ENCODE peak calls at places on chromosomes 4 and X, in seven cellular contexts. Y is adrenal gland, D is heart right ventricle, V is lower lobe of right lung, I is lung, A is mammary epithelial cell, O is body of pancreas. Z is an unnamed sample.
A peak's percentile ranks its signal among the peaks of the same experiment; 100 is the strongest.

GRCh38 chr4:177033130-177033529 is 240.4 kb upstream of the VEGFC start:
- DNase-seq in Y (no peak), D (no peak), V (no peak), I (no peak), A (no peak), O (no peak), Z (no peak)

GRCh38 chr4:138311771-138312535 is 69.8 kb upstream of the SLC7A11 start:
- DNase-seq in Y (no peak), D (no peak), V (no peak), I (no peak), A (no peak), O (peak; percentile 22), Z (no peak)

GRCh38 chr4:156378053-156378665 is 424.5 kb upstream of the CTSO start:
- DNase-seq in Y (peak; percentile 19), D (no peak), V (no peak), I (no peak), A (peak; percentile 53), O (peak; percentile 16), Z (no peak)

GRCh38 chr4:26861434-26862186 is 969 bp downstream of the STIM2 start:
- DNase-seq in Y (peak; percentile 75), D (peak; percentile 73), V (peak; percentile 86), I (peak; percentile 80), A (peak; percentile 66), O (peak; percentile 73), Z (peak; percentile 70)

GRCh38 chr4:107619065-107619464 is 101.0 kb downstream of the PAPSS1 start:
- DNase-seq in Y (no peak), D (no peak), V (no peak), I (no peak), A (peak; percentile 11), O (no peak), Z (no peak)

GRCh38 chr4:187424636-187425035 is 570.9 kb upstream of the ZFP42 start:
- DNase-seq in Y (no peak), D (no peak), V (no peak), I (no peak), A (no peak), O (no peak), Z (no peak)

GRCh38 chr4:21656832-21657231 is 291.7 kb downstream of the KCNIP4 start:
- DNase-seq in Y (peak; percentile 4), D (no peak), V (no peak), I (no peak), A (peak; percentile 59), O (peak; percentile 2), Z (no peak)

GRCh38 chr4:89752932-89753598 is 83.9 kb downstream of the SNCA start:
- DNase-seq in Y (peak; percentile 68), D (no peak), V (no peak), I (no peak), A (peak; percentile 45), O (peak; percentile 3), Z (peak; percentile 32)

GRCh38 chr4:10161840-10162239 is 45.2 kb upstream of the WDR1 start:
- DNase-seq in Y (no peak), D (no peak), V (no peak), I (no peak), A (no peak), O (no peak), Z (no peak)

GRCh38 chrX:8272846-8273245 is 101.8 kb upstream of the VCX2 start:
- DNase-seq in Y (no peak), D (no peak), V (no peak), I (no peak), A (no peak), O (no peak), Z (no peak)

GRCh38 chr4:123127865-123128264 is 205.5 kb upstream of the NUDT6 start:
- DNase-seq in Y (no peak), D (no peak), V (no peak), I (no peak), A (peak; percentile 61), O (no peak), Z (no peak)

GRCh38 chr4:11485926-11486325 is 57.2 kb upstream of the HS3ST1 start:
- DNase-seq in Y (no peak), D (no peak), V (no peak), I (no peak), A (no peak), O (no peak), Z (no peak)

GRCh38 chrX:53262918-53263394 is 18.4 kb downstream of the IQSEC2 start:
- DNase-seq in Y (peak; percentile 16), D (no peak), V (no peak), I (no peak), A (peak; percentile 60), O (peak; percentile 15), Z (no peak)

GRCh38 chrX:41332005-41332404 is 2.0 kb upstream of the DDX3X start:
- DNase-seq in Y (no peak), D (no peak), V (no peak), I (no peak), A (no peak), O (no peak), Z (no peak)

GRCh38 chrX:33065415-33065814 is 145.9 kb downstream of the DMD start:
- DNase-seq in Y (no peak), D (no peak), V (no peak), I (no peak), A (no peak), O (no peak), Z (no peak)

GRCh38 chrX:70026112-70026850 is 23.5 kb downstream of the AWAT2 start:
- DNase-seq in Y (no peak), D (no peak), V (no peak), I (no peak), A (peak; percentile 37), O (no peak), Z (no peak)

GRCh38 chrX:20029728-20030127 is 38.9 kb upstream of the BCLAF3 start:
- DNase-seq in Y (no peak), D (no peak), V (no peak), I (no peak), A (no peak), O (peak; percentile 71), Z (no peak)

GRCh38 chr4:26590639-26591038 is 6.8 kb downstream of the TBC1D19 start:
- DNase-seq in Y (no peak), D (no peak), V (no peak), I (no peak), A (peak; percentile 79), O (no peak), Z (no peak)

GRCh38 chr4:146638801-146639351 is at the start of gene POU4F2:
- DNase-seq in Y (no peak), D (no peak), V (no peak), I (no peak), A (no peak), O (no peak), Z (peak; percentile 56)
- H3K27me3 ChIP-seq in Y (peaks cover 80% of the 10 kb centered on the region), D (peaks cover 68% of the 10 kb centered on the region), V (peaks cover 84% of the 10 kb centered on the region), I (peaks cover 35% of the 10 kb centered on the region), A (peaks cover 63% of the 10 kb centered on the region), O (peaks cover 24% of the 10 kb centered on the region), Z (peaks cover 99% of the 10 kb centered on the region)

GRCh38 chr4:30068234-30068633 is 651.9 kb upstream of the PCDH7 start:
- DNase-seq in Y (no peak), D (no peak), V (no peak), I (no peak), A (no peak), O (no peak), Z (peak; percentile 4)

GRCh38 chr4:30073001-30073710 is 647.0 kb upstream of the PCDH7 start:
- DNase-seq in Y (no peak), D (no peak), V (no peak), I (no peak), A (no peak), O (no peak), Z (no peak)
- H3K9me3 ChIP-seq in Y (no peaks in the 10 kb centered on the region), D (peaks cover 10% of the 10 kb centered on the region), V (no peaks in the 10 kb centered on the region), I (no peaks in the 10 kb centered on the region), A (no peaks in the 10 kb centered on the region), O (no peaks in the 10 kb centered on the region), Z (peaks cover 5% of the 10 kb centered on the region)

GRCh38 chrX:154354516-154354915 is 19.9 kb downstream of the FLNA start:
- DNase-seq in Y (no peak), D (no peak), V (no peak), I (no peak), A (no peak), O (no peak), Z (peak; percentile 41)

GRCh38 chrX:154356596-154356995 is 17.8 kb downstream of the FLNA start:
- DNase-seq in Y (no peak), D (no peak), V (no peak), I (no peak), A (no peak), O (no peak), Z (no peak)

GRCh38 chrX:154357205-154357604 is 17.2 kb downstream of the FLNA start:
- DNase-seq in Y (no peak), D (no peak), V (no peak), I (no peak), A (no peak), O (no peak), Z (no peak)

GRCh38 chrX:154355094-154355775 is 19.2 kb downstream of the FLNA start:
- DNase-seq in Y (no peak), D (no peak), V (peak; percentile 85), I (peak; percentile 82), A (no peak), O (no peak), Z (no peak)

DNA sequence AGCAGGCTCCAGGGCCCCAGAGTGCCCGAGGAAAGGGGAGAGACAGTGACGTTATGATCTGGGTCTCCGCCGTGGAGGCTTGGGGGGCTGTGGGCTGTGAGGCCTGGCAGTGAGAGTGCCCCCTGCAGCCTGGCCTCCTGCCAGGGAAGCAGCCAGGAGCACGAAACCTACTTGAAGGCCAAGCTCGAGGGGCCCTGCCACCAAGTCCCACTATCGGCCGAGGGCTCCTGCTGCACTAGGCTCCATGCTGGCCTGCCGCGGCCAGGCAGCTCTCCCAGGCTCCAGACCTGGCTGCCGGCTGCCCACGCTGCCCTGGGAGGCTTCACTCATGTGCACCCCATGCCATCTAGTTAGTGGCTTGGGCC is 18.7 kb downstream of the FLNA start:
- DNase-seq in Y (no peak), D (no peak), V (no peak), I (no peak), A (no peak), O (no peak), Z (no peak)
- H3K36me3 ChIP-seq in Y (no peaks in the 10 kb centered on the region), D (peaks cover 4% of the 10 kb centered on the region), V (peaks cover 100% of the 10 kb centered on the region), I (peaks cover 80% of the 10 kb centered on the region), A (peaks cover 12% of the 10 kb centered on the region), O (peaks cover 2% of the 10 kb centered on the region), Z (peaks cover 97% of the 10 kb centered on the region)

DNA sequence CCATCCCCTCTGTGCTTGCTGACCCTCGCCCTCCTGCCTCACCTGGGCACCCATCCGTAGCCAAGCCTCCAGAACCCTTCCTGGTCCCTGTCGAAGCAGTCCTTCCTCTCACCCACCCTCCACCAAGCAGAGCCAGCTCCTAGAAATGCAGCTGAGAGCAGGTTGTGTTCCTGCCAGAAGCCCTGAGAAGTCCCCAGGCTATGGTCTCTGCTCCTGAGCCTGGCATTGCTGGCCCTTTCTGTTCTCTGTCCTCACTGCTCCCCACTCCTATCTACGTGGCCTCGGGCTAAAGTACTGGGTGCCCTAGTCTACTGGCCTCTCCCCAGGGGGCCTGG is 2.1 kb upstream of the CPZ start:
- DNase-seq in Y (no peak), D (no peak), V (peak; percentile 12), I (no peak), A (no peak), O (no peak), Z (no peak)
- H3K27me3 ChIP-seq in Y (peaks cover 15% of the 10 kb centered on the region), D (peaks cover 71% of the 10 kb centered on the region), V (peaks cover 67% of the 10 kb centered on the region), I (no peaks in the 10 kb centered on the region), A (peaks cover 14% of the 10 kb centered on the region), O (peaks cover 8% of the 10 kb centered on the region), Z (peaks cover 20% of the 10 kb centered on the region)

Z was measured in BE2C.